ENCODE peak calls at places on chromosome 2, in four cellular contexts. D is AG04450, F is suprapubic skin, Y is lower lobe of right lung. Q is an unnamed sample.

GRCh38 chr2:43142921-43143438 is 83.4 kb downstream of the ZFP36L2 start:
- DNase-seq in F (no peak), Y (no peak), D (no peak), Q (no peak)

GRCh38 chr2:101860157-101860556 is 131.6 kb upstream of the IL1R2 start:
- DNase-seq in F (no peak), Y (no peak), D (no peak), Q (no peak)

GRCh38 chr2:211216221-211216620 is 659.8 kb downstream of the CPS1 start:
- DNase-seq in D (no peak), Y (no peak), F (no peak), Q (no peak)

GRCh38 chr2:231615058-231615671 is 22.5 kb downstream of the TEX44 start:
- DNase-seq in Y (no peak), D (no peak), F (no peak), Q (no peak)

GRCh38 chr2:236180831-236181453 is 12.8 kb upstream of the GBX2 start:
- DNase-seq in Y (no peak), F (no peak), D (peak), Q (no peak)

GRCh38 chr2:224369028-224369632 is 32.8 kb downstream of the FAM124B start:
- DNase-seq in Y (no peak), F (no peak), D (no peak), Q (no peak)

GRCh38 chr2:105895995-105896764 is 151.5 kb downstream of the NCK2 start:
- DNase-seq in Y (no peak), D (no peak), F (no peak), Q (no peak)

GRCh38 chr2:208358758-208359631 is 47.6 kb upstream of the PTH2R start:
- DNase-seq in Y (no peak), D (no peak), F (no peak), Q (no peak)

GRCh38 chr2:8802741-8803140 is 34.7 kb downstream of the KIDINS220 start:
- DNase-seq in Y (no peak), D (no peak), F (no peak), Q (no peak)
- TF ChIP-seq CTCF in Y (no peak), D (no peak), F (no peak), Q (no peak)

DNA sequence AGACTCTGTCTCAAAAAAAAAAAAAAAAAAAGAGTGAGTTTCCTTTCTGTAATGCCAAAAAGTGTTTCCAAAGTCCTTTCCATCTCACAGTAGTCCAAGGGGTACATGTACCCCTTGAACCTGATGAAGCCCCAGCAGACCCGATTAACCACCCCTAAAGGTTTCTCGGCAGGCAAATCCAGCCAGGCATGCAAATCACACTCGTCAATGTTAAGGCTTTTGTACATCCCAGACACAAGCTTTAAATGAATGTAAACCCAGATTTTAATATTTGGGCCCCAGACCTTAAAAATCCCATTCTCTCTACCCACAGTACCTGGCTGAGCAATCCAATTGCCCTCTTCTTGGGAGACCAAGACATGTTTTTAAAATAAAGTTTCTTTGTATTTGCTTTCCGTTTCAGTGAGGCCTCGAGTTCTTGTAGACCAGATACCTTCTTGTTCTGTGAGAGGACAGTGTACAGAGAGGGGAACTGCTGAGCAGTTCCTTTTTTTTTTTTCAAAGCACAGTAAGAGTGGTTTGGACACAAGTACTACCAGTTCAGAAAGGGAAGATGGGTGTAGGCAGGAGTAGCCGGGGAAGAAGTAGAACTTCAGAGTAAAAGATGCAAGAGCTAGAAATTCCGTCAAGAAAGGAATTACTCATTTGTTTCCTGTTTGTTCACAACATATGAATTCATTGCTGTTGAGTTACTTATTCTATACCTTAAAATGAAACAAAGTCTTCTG is at the start of gene NLRC4:
- DNase-seq in F (no peak), Y (no peak), D (no peak), Q (no peak)
- H3K4me3 ChIP-seq in F (no peak), Y (peak), D (no peak), Q (no peak)

DNA sequence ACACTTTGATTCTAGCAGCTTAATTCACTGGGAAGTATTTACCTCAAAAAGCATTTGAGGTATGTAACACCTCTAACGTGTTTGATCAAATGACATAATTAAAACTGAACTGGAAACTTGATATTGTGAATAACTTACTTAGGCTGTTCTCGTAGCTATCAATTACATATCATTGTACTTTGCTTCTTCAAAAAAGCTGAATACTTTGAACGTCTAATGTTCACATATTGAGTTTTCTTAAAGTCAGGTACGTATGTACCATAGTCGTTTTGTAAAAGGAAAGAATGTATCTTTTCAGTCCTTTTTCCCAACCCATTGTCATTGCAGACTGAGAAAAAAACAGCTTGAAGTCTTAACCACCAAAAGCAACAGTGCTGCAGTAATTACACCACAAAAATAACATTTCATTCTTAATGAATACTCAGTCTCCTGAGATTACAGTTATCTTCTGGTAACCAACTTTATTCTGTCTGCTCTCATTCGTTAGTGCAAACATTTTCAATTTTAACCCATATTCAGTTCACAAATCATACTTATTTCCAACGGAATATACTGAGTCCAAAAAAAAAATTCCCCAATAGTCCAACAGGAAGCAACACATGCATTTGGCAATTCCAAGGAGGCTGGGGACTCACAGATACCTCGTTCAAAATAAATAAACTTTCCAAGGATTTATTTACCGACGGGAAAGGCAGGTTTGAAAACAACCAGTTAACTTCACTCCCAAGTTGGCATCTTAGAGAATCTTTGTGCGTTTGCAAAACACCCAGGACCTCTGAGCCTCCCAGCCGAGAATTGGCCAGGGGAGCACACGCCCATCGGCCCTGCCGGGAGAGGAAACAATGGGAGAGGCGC is 1.1 kb downstream of the CHN1 start:
- DNase-seq in D (no peak), Y (no peak), F (no peak), Q (peak)
- H3K27ac ChIP-seq in D (no peak), Y (peak), F (peak), Q (no peak)

DNA sequence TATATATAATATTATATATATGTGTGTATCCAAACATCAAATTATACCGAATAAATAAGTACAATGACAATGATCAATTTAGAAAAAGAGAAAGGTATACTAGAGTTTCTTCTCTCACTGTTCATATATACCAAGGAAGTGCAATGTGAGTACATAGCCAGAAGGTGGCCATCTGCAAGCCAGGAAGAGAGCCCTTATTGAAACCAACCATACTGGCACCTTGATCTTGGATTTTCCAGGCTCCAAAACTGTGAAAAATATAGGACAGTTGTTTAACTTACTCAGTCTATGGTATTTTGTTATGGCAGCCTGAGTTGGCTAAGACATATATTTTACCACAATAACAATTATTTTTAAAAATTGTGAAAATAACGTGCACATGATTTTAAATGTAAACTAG is 1490.2 kb upstream of the SLC39A10 start:
- DNase-seq in D (no peak), F (no peak), Y (no peak), Q (no peak)
- TF ChIP-seq CTCF in D (peak), F (no peak), Y (peak), Q (peak)

GRCh38 chr2:38439807-38440300 is 62.8 kb upstream of the ATL2 start:
- DNase-seq in D (no peak), Y (no peak), F (no peak), Q (no peak)

GRCh38 chr2:38440655-38441054 is 63.6 kb upstream of the ATL2 start:
- DNase-seq in F (no peak), Y (no peak), D (no peak), Q (no peak)

GRCh38 chr2:38441346-38441745 is 64.3 kb upstream of the ATL2 start:
- DNase-seq in D (no peak), F (no peak), Y (no peak), Q (no peak)

GRCh38 chr2:38444247-38444646 is 67.2 kb upstream of the ATL2 start:
- DNase-seq in Y (no peak), D (no peak), F (no peak), Q (peak)

GRCh38 chr2:38443021-38443541 is 66.0 kb upstream of the ATL2 start:
- DNase-seq in F (no peak), D (no peak), Y (no peak), Q (peak)
- H3K4me3 ChIP-seq in F (no peak), D (no peak), Y (no peak), Q (no peak)

DNA sequence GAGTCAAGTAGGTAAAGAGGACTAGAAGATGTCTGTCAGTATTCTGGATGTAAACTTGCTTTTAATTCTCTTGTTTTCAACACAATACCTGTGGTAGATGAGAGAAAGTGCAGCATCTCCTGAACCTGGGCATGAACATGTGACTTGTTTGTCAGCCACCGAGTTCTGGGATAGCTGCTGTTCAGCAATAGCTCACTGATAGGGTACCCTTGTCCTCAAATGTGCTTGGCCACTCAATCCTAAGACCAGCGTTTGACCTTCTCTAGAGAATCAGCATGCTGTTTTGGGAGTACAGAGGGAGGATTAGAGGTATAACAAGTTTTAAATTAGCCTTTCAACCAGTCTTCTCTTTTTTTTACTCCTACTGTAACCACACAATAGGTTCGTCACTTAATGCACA is 23.2 kb downstream of the RPIA start:
- DNase-seq in F (no peak), D (no peak), Y (no peak), Q (no peak)
- H3K27ac ChIP-seq in F (no peak), D (no peak), Y (no peak), Q (no peak)

DNA sequence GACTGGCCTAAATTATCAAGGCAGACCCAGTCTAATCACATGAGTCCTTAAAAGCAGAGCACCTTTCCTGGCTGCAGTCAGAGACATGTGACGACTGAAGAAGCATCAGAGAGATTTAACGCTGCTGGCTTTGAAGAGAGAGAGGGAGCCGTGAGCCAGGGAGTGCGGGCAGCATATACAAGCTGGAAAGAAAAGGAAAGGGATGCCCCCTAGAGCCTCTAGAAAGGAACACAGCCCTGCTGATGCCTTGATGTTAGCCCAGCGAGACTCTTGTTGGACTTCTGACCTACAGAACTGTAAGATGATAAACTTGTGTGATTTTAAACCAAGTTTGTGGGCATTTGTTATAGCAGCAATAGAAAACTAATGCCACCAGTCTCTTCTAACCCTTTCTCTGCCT is 58.1 kb downstream of the HEATR5B start:
- DNase-seq in Y (no peak), F (no peak), D (no peak), Q (no peak)
- TF ChIP-seq CTCF in Y (no peak), F (no peak), D (no peak), Q (no peak)